ENCODE peak calls at places on chromosomes 2 and 18, in ten cellular contexts. Y is IMR-90, N is HepG2, F is transverse colon, K is ovary, E is H1, M is heart left ventricle, R is stomach, L is K562, D is adrenal gland. J is an unnamed sample. For H3K4me1, the result is how much of the 10 kb centered on the place peaks cover.

GRCh38 chr18:21826196-21826595 is 85.6 kb downstream of the MIB1 start:
- DNase-seq in Y (peak), N (no peak), F (no peak), K (no peak), E (no peak), M (no peak), R (no peak), L (no peak), D (no peak), J (no peak)

GRCh38 chr2:181037922-181038321 is 57.5 kb downstream of the UBE2E3 start:
- DNase-seq in Y (peak), N (no peak), F (no peak), K (no peak), E (no peak), M (no peak), R (no peak), L (no peak), D (no peak), J (no peak)

GRCh38 chr2:1993711-1994682 is 249.7 kb upstream of the PXDN start:
- DNase-seq in Y (no peak), N (no peak), F (no peak), K (no peak), E (no peak), M (no peak), R (no peak), L (no peak), D (no peak), J (no peak)

GRCh38 chr2:50769416-50769815 is 262.5 kb downstream of the NRXN1 start:
- DNase-seq in Y (no peak), N (no peak), F (no peak), K (no peak), E (no peak), M (no peak), R (no peak), L (no peak), D (peak), J (peak)

GRCh38 chr18:25456284-25456683 is 104.3 kb upstream of the ZNF521 start:
- DNase-seq in Y (no peak), N (no peak), F (no peak), K (no peak), E (no peak), M (no peak), R (no peak), L (peak), D (no peak), J (no peak)

GRCh38 chr2:204570449-204570848 is 25.2 kb downstream of the PARD3B start:
- DNase-seq in Y (no peak), N (no peak), F (no peak), K (no peak), E (no peak), M (no peak), R (no peak), L (no peak), D (no peak), J (no peak)

GRCh38 chr2:82819936-82820335 is 1639.1 kb downstream of the SUCLG1 start:
- DNase-seq in Y (no peak), N (no peak), F (no peak), K (no peak), E (no peak), M (no peak), R (no peak), L (no peak), D (no peak), J (no peak)

GRCh38 chr2:131030478-131030971 is 62.7 kb downstream of the FAM168B start:
- DNase-seq in Y (no peak), N (no peak), F (no peak), K (no peak), E (no peak), M (no peak), R (no peak), L (no peak), D (peak), J (no peak)

GRCh38 chr2:88549616-88550292 is 77.5 kb downstream of the EIF2AK3 start:
- DNase-seq in Y (no peak), N (no peak), F (no peak), K (no peak), E (peak), M (no peak), R (no peak), L (no peak), D (no peak), J (no peak)

GRCh38 chr2:57076856-57077255 is 893.1 kb downstream of the CCDC85A start:
- DNase-seq in Y (no peak), N (no peak), F (no peak), K (no peak), E (no peak), M (no peak), R (no peak), L (no peak), D (no peak), J (no peak)
- TF ChIP-seq POLR2A in Y (no peak), N (no peak), F (no peak), K (no peak), E (no peak), M (no peak), R (no peak), L (no peak), D (no peak), J (no peak)

GRCh38 chr18:28112056-28112470 is 64.9 kb downstream of the CDH2 start:
- DNase-seq in Y (peak), N (no peak), F (no peak), K (no peak), E (no peak), M (no peak), R (no peak), L (no peak), D (no peak), J (no peak)
- H3K4me1 ChIP-seq in Y (under half), N (half or more), F (under half), K (under half), E (under half), M (under half), R (under half), L (under half), D (half or more), J (under half)

DNA sequence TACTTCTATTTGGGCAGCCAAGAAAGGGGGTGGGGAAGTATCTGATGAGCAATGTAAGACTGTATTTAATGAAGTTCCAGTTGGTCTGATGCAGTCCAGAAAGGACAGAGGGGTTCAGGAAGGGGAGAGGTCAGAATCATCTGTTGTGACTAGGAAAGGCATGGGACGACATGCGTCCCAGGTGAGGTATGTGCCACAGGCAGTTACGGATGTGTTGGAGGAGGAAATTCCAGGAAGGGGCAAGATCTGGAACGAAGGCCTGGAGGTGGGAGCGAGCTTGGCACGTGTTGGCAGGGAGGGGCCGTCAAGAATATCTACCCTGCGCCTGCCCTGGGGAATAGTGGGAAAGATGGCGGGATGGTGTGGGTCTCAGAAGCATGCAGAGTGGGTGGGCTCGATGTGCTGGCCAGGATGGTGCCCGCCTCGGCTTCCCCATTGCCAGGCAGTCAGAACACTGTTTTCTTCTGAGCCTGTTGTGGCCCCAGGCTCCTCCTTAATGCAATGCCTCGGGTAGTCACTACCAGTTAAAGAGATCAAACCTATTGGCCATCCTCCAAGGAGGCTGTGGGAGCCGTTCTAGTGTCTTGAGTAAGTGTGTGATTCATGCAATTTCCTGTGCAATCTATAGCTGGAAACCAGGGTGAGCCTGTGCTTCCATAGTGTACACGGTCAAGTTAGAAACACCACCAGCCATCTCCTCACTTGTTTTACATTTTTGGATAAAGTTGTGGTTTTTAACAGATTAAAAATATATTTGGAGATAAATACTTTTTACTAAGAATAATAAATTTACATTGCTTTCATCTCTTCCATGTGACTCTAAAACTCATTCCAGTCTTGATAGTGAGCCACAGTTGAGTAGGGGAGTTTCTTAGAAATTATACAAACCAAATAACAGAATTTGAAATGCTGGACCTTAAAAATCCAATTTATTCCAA is 57.6 kb upstream of the TXNDC2 start:
- DNase-seq in Y (peak), N (no peak), F (peak), K (peak), E (no peak), M (no peak), R (peak), L (peak), D (peak), J (no peak)
- TF ChIP-seq POLR2A in Y (no peak), N (no peak), F (no peak), K (no peak), E (no peak), M (no peak), R (no peak), L (no peak), D (peak), J (peak)

GRCh38 chr2:133569416-133569815 is 1.2 kb upstream of the NCKAP5 start:
- DNase-seq in Y (peak), N (no peak), F (no peak), K (no peak), E (no peak), M (no peak), R (no peak), L (no peak), D (no peak), J (no peak)

GRCh38 chr2:133568598-133568997 is 335 bp upstream of the NCKAP5 start:
- DNase-seq in Y (no peak), N (no peak), F (no peak), K (no peak), E (no peak), M (no peak), R (no peak), L (no peak), D (no peak), J (no peak)

GRCh38 chr2:133571249-133571648 is 3.0 kb upstream of the NCKAP5 start:
- DNase-seq in Y (no peak), N (no peak), F (no peak), K (no peak), E (peak), M (no peak), R (no peak), L (no peak), D (no peak), J (no peak)

GRCh38 chr2:133568172-133568571 is at the start of gene NCKAP5:
- DNase-seq in Y (peak), N (no peak), F (peak), K (no peak), E (no peak), M (no peak), R (peak), L (no peak), D (peak), J (peak)

DNA sequence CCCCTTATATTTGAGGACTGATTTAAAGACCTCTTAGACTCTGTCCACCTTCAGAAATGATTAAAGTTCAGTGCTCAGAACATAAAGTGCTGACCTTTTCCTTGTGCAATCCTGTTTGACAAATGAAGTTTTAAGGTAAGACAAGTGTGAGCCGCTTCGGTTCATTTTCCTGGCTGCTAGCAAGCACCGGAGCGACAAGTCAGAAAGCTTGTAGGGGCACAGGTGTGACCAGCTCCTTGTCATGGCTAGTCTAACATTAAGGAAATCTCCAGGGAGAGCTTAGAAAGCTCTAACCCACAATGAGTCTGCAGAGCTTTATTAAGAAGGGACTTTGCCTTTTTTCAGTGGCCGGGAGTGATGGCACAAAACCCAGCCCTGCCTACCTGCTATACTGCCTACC is 2.3 kb upstream of the NCKAP5 start:
- DNase-seq in Y (no peak), N (no peak), F (no peak), K (no peak), E (no peak), M (no peak), R (no peak), L (no peak), D (no peak), J (no peak)
- H3K4me1 ChIP-seq in Y (under half), N (under half), F (under half), K (under half), E (under half), M (under half), R (under half), L (under half), D (under half), J (under half)

DNA sequence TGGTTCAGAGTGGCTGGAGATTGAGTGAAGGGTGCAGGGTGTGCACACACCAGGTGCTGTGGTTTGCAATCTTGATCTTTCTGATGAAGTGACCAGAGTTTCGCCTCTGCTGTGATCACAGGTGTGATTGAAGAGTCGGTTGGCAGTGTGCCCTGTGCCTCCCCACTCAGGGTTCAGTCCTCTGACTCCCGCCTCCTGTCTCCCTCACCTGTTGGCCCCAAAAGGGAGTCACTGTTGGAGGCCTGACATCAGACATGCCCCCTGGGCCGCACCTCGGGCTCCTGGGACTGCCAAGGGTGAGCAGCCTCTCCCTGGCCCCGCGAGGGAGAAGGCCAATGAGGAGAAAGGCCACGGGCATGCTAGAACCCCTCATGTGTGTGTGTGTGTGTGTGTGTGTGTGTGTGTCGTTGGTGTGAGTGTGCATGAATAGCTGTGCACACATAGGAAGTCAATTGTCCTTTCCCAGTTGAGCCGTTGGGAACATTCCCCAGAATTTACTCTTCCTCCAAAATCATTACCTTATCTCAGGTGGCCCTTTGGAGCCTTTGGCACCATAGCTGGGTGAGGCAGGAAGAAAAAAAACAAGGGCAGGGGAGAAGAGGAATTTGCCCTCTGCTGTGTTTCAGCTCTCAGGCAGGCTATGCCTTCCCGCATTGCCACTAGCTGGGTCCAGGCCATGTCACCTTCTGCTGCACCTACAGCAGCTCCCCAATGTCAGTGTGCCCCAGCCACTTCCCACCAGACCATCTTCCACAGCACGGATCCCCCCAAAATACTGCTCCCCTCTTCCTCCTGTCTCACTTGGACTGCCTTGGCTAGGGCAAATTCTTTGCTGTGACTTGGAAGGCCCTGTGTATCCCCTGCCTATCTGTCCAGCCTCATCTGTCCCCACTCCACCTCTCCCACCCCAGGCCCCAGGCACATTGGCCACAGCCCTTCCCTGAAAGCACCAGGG is 78.2 kb upstream of the LAPTM4A start:
- DNase-seq in Y (no peak), N (no peak), F (peak), K (no peak), E (no peak), M (no peak), R (peak), L (no peak), D (no peak), J (peak)
- TF ChIP-seq POLR2A in Y (no peak), N (no peak), F (peak), K (no peak), E (no peak), M (no peak), R (no peak), L (no peak), D (no peak), J (peak)

GRCh38 chr2:46363535-46364170 is 66.4 kb downstream of the EPAS1 start:
- DNase-seq in Y (peak), N (no peak), F (no peak), K (no peak), E (no peak), M (no peak), R (no peak), L (no peak), D (no peak), J (no peak)
- H3K4me1 ChIP-seq in Y (under half), N (under half), F (under half), K (under half), E (under half), M (under half), R (under half), L (under half), D (under half), J (under half)

DNA sequence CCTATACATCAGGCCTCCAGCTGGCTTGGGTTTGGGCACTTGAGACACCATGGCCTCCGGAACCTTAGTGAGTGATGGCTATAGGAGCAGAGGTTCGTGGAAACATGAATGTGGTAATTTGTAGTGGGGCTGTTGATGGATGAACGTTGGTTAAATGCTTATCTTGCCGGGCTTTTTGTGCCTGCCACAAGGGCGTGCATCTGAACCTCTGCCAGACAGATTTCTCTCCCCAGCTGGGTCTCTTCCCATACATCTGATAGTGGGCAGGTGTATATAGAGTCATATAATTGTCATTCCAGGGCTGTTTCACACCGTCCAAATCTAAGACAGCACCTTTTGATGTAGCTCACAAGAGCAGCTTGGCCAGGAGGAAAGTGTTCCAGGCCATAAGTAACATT is 14.7 kb downstream of the LAMA3 start:
- DNase-seq in Y (no peak), N (no peak), F (no peak), K (no peak), E (no peak), M (no peak), R (no peak), L (no peak), D (no peak), J (no peak)
- TF ChIP-seq POLR2A in Y (no peak), N (no peak), F (no peak), K (no peak), E (no peak), M (no peak), R (no peak), L (no peak), D (no peak), J (no peak)

GRCh38 chr18:73199151-73199550 is 331.4 kb upstream of the NETO1 start:
- DNase-seq in Y (peak), N (no peak), F (no peak), K (no peak), E (no peak), M (no peak), R (no peak), L (no peak), D (no peak), J (no peak)
- H3K4me1 ChIP-seq in Y (under half), N (under half), F (under half), K (under half), E (under half), M (under half), R (under half), L (under half), D (under half), J (under half)

J was measured in right lobe of liver.